ENCODE peak calls at places on chromosome 21, in eight cellular contexts. One of them, this sample, is unnamed.

GRCh38 chr21:41167348-41168342 is at the start of gene BACE2:
- DNase-seq in IMR-90: peak
- DNase-seq in pancreas: peak
- DNase-seq in OCI-LY7: no peak
- DNase-seq in epithelial cell of esophagus: peak
- DNase-seq in upper lobe of right lung: peak
- DNase-seq in Panc1: no peak
- DNase-seq in adrenal gland: peak
- DNase-seq in this sample: peak

GRCh38 chr21:17930102-17930501 is 110.9 kb upstream of the C21orf91 start:
- DNase-seq in pancreas: no peak
- DNase-seq in adrenal gland: no peak
- DNase-seq in IMR-90: no peak
- DNase-seq in OCI-LY7: no peak
- DNase-seq in upper lobe of right lung: no peak
- DNase-seq in epithelial cell of esophagus: no peak
- DNase-seq in Panc1: no peak
- DNase-seq in this sample: no peak

GRCh38 chr21:41663805-41664788 is 102.8 kb downstream of the RIPK4 start:
- DNase-seq in Panc1: no peak
- DNase-seq in OCI-LY7: no peak
- DNase-seq in upper lobe of right lung: no peak
- DNase-seq in adrenal gland: no peak
- DNase-seq in epithelial cell of esophagus: peak
- DNase-seq in IMR-90: peak
- DNase-seq in pancreas: no peak
- DNase-seq in this sample: peak

GRCh38 chr21:37503848-37504467 is 137.4 kb downstream of the DYRK1A start:
- DNase-seq in Panc1: no peak
- DNase-seq in IMR-90: peak
- DNase-seq in adrenal gland: no peak
- DNase-seq in OCI-LY7: no peak
- DNase-seq in epithelial cell of esophagus: no peak
- DNase-seq in pancreas: no peak
- DNase-seq in upper lobe of right lung: no peak
- DNase-seq in this sample: peak

GRCh38 chr21:23694396-23694795 is 1912.9 kb downstream of the MRPL39 start:
- DNase-seq in pancreas: no peak
- DNase-seq in Panc1: no peak
- DNase-seq in OCI-LY7: no peak
- DNase-seq in adrenal gland: no peak
- DNase-seq in IMR-90: no peak
- DNase-seq in epithelial cell of esophagus: no peak
- DNase-seq in upper lobe of right lung: no peak
- DNase-seq in this sample: no peak

GRCh38 chr21:37845535-37845934 is 70.7 kb downstream of the KCNJ6 start:
- DNase-seq in pancreas: peak
- DNase-seq in OCI-LY7: no peak
- DNase-seq in Panc1: no peak
- DNase-seq in epithelial cell of esophagus: no peak
- DNase-seq in upper lobe of right lung: no peak
- DNase-seq in adrenal gland: no peak
- DNase-seq in IMR-90: no peak
- DNase-seq in this sample: no peak

GRCh38 chr21:39313042-39313456 is 383 bp downstream of the BRWD1 start:
- DNase-seq in upper lobe of right lung: no peak
- DNase-seq in IMR-90: no peak
- DNase-seq in epithelial cell of esophagus: no peak
- DNase-seq in pancreas: no peak
- DNase-seq in adrenal gland: peak
- DNase-seq in Panc1: no peak
- DNase-seq in OCI-LY7: no peak
- DNase-seq in this sample: no peak

GRCh38 chr21:46294647-46295176 is 8.6 kb downstream of the YBEY start:
- DNase-seq in epithelial cell of esophagus: peak
- DNase-seq in adrenal gland: no peak
- DNase-seq in upper lobe of right lung: no peak
- DNase-seq in OCI-LY7: no peak
- DNase-seq in Panc1: no peak
- DNase-seq in pancreas: no peak
- DNase-seq in IMR-90: peak
- DNase-seq in this sample: peak

GRCh38 chr21:42694751-42695150 is 41.3 kb downstream of the PDE9A start:
- DNase-seq in OCI-LY7: no peak
- DNase-seq in adrenal gland: no peak
- DNase-seq in IMR-90: no peak
- DNase-seq in upper lobe of right lung: peak
- DNase-seq in pancreas: no peak
- DNase-seq in Panc1: no peak
- DNase-seq in epithelial cell of esophagus: no peak
- DNase-seq in this sample: no peak

GRCh38 chr21:42330380-42331336 is 15.4 kb upstream of the TFF3 start:
- DNase-seq in epithelial cell of esophagus: no peak
- DNase-seq in OCI-LY7: no peak
- DNase-seq in upper lobe of right lung: no peak
- DNase-seq in pancreas: no peak
- DNase-seq in IMR-90: no peak
- DNase-seq in adrenal gland: no peak
- DNase-seq in Panc1: no peak
- DNase-seq in this sample: no peak

GRCh38 chr21:14554948-14555347 is 8.8 kb upstream of the SAMSN1 start:
- DNase-seq in Panc1: no peak
- DNase-seq in epithelial cell of esophagus: peak
- DNase-seq in OCI-LY7: no peak
- DNase-seq in IMR-90: no peak
- DNase-seq in upper lobe of right lung: no peak
- DNase-seq in pancreas: no peak
- DNase-seq in adrenal gland: no peak
- DNase-seq in this sample: peak

GRCh38 chr21:27759091-27759659 is 792.3 kb upstream of the ADAMTS5 start:
- DNase-seq in adrenal gland: peak
- DNase-seq in epithelial cell of esophagus: peak
- DNase-seq in Panc1: no peak
- DNase-seq in OCI-LY7: no peak
- DNase-seq in upper lobe of right lung: peak
- DNase-seq in IMR-90: no peak
- DNase-seq in pancreas: peak
- DNase-seq in this sample: no peak

GRCh38 chr21:29335720-29336119 is 37.0 kb downstream of the BACH1 start:
- DNase-seq in pancreas: no peak
- DNase-seq in upper lobe of right lung: no peak
- DNase-seq in epithelial cell of esophagus: peak
- DNase-seq in IMR-90: peak
- DNase-seq in adrenal gland: no peak
- DNase-seq in Panc1: no peak
- DNase-seq in OCI-LY7: no peak
- DNase-seq in this sample: peak

GRCh38 chr21:22575165-22575584 is 1577.0 kb downstream of the NCAM2 start:
- DNase-seq in Panc1: no peak
- DNase-seq in upper lobe of right lung: no peak
- DNase-seq in adrenal gland: no peak
- DNase-seq in IMR-90: no peak
- DNase-seq in OCI-LY7: peak
- DNase-seq in pancreas: no peak
- DNase-seq in epithelial cell of esophagus: no peak
- DNase-seq in this sample: no peak

GRCh38 chr21:37700641-37701202 is 215.5 kb downstream of the KCNJ6 start:
- DNase-seq in pancreas: peak
- DNase-seq in upper lobe of right lung: no peak
- DNase-seq in adrenal gland: peak
- DNase-seq in OCI-LY7: peak
- DNase-seq in epithelial cell of esophagus: peak
- DNase-seq in Panc1: peak
- DNase-seq in IMR-90: peak
- DNase-seq in this sample: peak

GRCh38 chr21:42640486-42640885 is 12.9 kb upstream of the PDE9A start:
- DNase-seq in pancreas: peak
- DNase-seq in Panc1: no peak
- DNase-seq in epithelial cell of esophagus: no peak
- DNase-seq in IMR-90: no peak
- DNase-seq in upper lobe of right lung: no peak
- DNase-seq in OCI-LY7: no peak
- DNase-seq in adrenal gland: peak
- DNase-seq in this sample: no peak

GRCh38 chr21:33302055-33302454 is 22.7 kb upstream of the IFNAR1 start:
- DNase-seq in adrenal gland: no peak
- DNase-seq in Panc1: no peak
- DNase-seq in upper lobe of right lung: no peak
- DNase-seq in epithelial cell of esophagus: peak
- DNase-seq in OCI-LY7: no peak
- DNase-seq in pancreas: no peak
- DNase-seq in IMR-90: no peak
- DNase-seq in this sample: no peak

GRCh38 chr21:33296156-33296555 is 28.6 kb upstream of the IFNAR1 start:
- DNase-seq in Panc1: no peak
- DNase-seq in upper lobe of right lung: no peak
- DNase-seq in adrenal gland: no peak
- DNase-seq in epithelial cell of esophagus: no peak
- DNase-seq in OCI-LY7: peak
- DNase-seq in pancreas: no peak
- DNase-seq in IMR-90: no peak
- DNase-seq in this sample: no peak

GRCh38 chr21:33301632-33302002 is 23.2 kb upstream of the IFNAR1 start:
- DNase-seq in OCI-LY7: no peak
- DNase-seq in pancreas: no peak
- DNase-seq in epithelial cell of esophagus: no peak
- DNase-seq in upper lobe of right lung: no peak
- DNase-seq in IMR-90: no peak
- DNase-seq in Panc1: no peak
- DNase-seq in adrenal gland: no peak
- DNase-seq in this sample: no peak

GRCh38 chr21:33300701-33301631 is 23.8 kb upstream of the IFNAR1 start:
- DNase-seq in OCI-LY7: peak
- DNase-seq in adrenal gland: no peak
- DNase-seq in epithelial cell of esophagus: no peak
- DNase-seq in IMR-90: no peak
- DNase-seq in pancreas: no peak
- DNase-seq in Panc1: no peak
- DNase-seq in upper lobe of right lung: no peak
- DNase-seq in this sample: no peak

DNA sequence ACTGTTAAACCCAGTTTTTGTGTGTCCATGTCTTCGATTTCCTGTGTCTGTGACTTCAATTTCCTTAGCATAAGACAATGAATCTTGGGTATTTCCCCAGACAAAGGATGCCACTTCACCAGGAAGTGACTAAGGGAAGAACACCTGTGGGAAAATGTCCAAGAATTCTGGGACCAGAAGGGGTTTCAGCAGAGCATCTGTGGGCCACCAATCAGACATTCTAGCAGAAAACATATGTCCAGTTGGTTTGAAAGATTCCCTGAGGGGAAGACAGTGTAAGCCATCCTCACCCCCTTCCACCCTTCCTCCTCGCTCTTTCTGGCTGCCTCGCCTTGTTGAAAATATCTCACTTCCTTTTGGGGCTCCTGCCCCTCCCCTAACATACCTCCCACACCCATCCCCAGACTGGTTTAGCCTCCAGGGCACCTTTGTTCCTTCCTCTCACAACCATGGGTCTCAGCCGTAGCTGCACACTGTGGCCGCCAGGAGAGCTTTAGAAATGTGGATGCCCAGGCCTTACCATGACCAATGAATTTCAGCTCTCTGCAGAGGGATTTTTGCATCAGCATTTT is 25.5 kb upstream of the IFNAR1 start:
- DNase-seq in OCI-LY7: peak
- DNase-seq in adrenal gland: no peak
- DNase-seq in IMR-90: no peak
- DNase-seq in pancreas: no peak
- DNase-seq in epithelial cell of esophagus: peak
- DNase-seq in Panc1: no peak
- DNase-seq in upper lobe of right lung: no peak
- DNase-seq in this sample: no peak
- TF ChIP-seq CTCF in OCI-LY7: peak
- TF ChIP-seq CTCF in adrenal gland: no peak
- TF ChIP-seq CTCF in IMR-90: no peak
- TF ChIP-seq CTCF in pancreas: no peak
- TF ChIP-seq CTCF in epithelial cell of esophagus: peak
- TF ChIP-seq CTCF in Panc1: no peak
- TF ChIP-seq CTCF in upper lobe of right lung: peak
- TF ChIP-seq CTCF in this sample: no peak

GRCh38 chr21:44477131-44477530 is 21.8 kb downstream of the LRRC3 start:
- DNase-seq in adrenal gland: no peak
- DNase-seq in OCI-LY7: no peak
- DNase-seq in IMR-90: no peak
- DNase-seq in pancreas: no peak
- DNase-seq in epithelial cell of esophagus: no peak
- DNase-seq in Panc1: no peak
- DNase-seq in upper lobe of right lung: no peak
- DNase-seq in this sample: no peak
- H3K4me3 ChIP-seq in adrenal gland: no peak
- H3K4me3 ChIP-seq in OCI-LY7: no peak
- H3K4me3 ChIP-seq in IMR-90: no peak
- H3K4me3 ChIP-seq in pancreas: no peak
- H3K4me3 ChIP-seq in epithelial cell of esophagus: no peak
- H3K4me3 ChIP-seq in Panc1: no peak
- H3K4me3 ChIP-seq in upper lobe of right lung: no peak
- H3K4me3 ChIP-seq in this sample: no peak

GRCh38 chr21:34924194-34924593 is 124.9 kb downstream of the RUNX1 start:
- DNase-seq in upper lobe of right lung: no peak
- DNase-seq in epithelial cell of esophagus: no peak
- DNase-seq in pancreas: no peak
- DNase-seq in IMR-90: no peak
- DNase-seq in OCI-LY7: no peak
- DNase-seq in adrenal gland: no peak
- DNase-seq in Panc1: no peak
- DNase-seq in this sample: no peak

GRCh38 chr21:34923626-34924025 is 125.5 kb downstream of the RUNX1 start:
- DNase-seq in OCI-LY7: no peak
- DNase-seq in Panc1: no peak
- DNase-seq in pancreas: no peak
- DNase-seq in upper lobe of right lung: no peak
- DNase-seq in adrenal gland: no peak
- DNase-seq in epithelial cell of esophagus: no peak
- DNase-seq in IMR-90: no peak
- DNase-seq in this sample: no peak

GRCh38 chr21:34921151-34921550 is 128.0 kb downstream of the RUNX1 start:
- DNase-seq in IMR-90: no peak
- DNase-seq in adrenal gland: no peak
- DNase-seq in Panc1: no peak
- DNase-seq in upper lobe of right lung: no peak
- DNase-seq in pancreas: no peak
- DNase-seq in OCI-LY7: no peak
- DNase-seq in epithelial cell of esophagus: no peak
- DNase-seq in this sample: no peak

GRCh38 chr21:34923202-34923601 is 125.9 kb downstream of the RUNX1 start:
- DNase-seq in Panc1: no peak
- DNase-seq in upper lobe of right lung: no peak
- DNase-seq in pancreas: no peak
- DNase-seq in OCI-LY7: no peak
- DNase-seq in adrenal gland: no peak
- DNase-seq in IMR-90: no peak
- DNase-seq in epithelial cell of esophagus: no peak
- DNase-seq in this sample: no peak

GRCh38 chr21:34922487-34922886 is 126.6 kb downstream of the RUNX1 start:
- DNase-seq in epithelial cell of esophagus: no peak
- DNase-seq in OCI-LY7: no peak
- DNase-seq in IMR-90: no peak
- DNase-seq in Panc1: no peak
- DNase-seq in adrenal gland: no peak
- DNase-seq in pancreas: no peak
- DNase-seq in upper lobe of right lung: no peak
- DNase-seq in this sample: no peak
- TF ChIP-seq CTCF in epithelial cell of esophagus: no peak
- TF ChIP-seq CTCF in OCI-LY7: peak
- TF ChIP-seq CTCF in IMR-90: no peak
- TF ChIP-seq CTCF in Panc1: no peak
- TF ChIP-seq CTCF in adrenal gland: no peak
- TF ChIP-seq CTCF in pancreas: no peak
- TF ChIP-seq CTCF in upper lobe of right lung: no peak
- TF ChIP-seq CTCF in this sample: no peak

GRCh38 chr21:16196521-16197208 is 466.9 kb downstream of the USP25 start:
- DNase-seq in adrenal gland: no peak
- DNase-seq in pancreas: no peak
- DNase-seq in Panc1: no peak
- DNase-seq in upper lobe of right lung: no peak
- DNase-seq in OCI-LY7: no peak
- DNase-seq in IMR-90: no peak
- DNase-seq in epithelial cell of esophagus: no peak
- DNase-seq in this sample: peak
- H3K4me3 ChIP-seq in adrenal gland: no peak
- H3K4me3 ChIP-seq in pancreas: peak
- H3K4me3 ChIP-seq in Panc1: no peak
- H3K4me3 ChIP-seq in upper lobe of right lung: peak
- H3K4me3 ChIP-seq in OCI-LY7: no peak
- H3K4me3 ChIP-seq in IMR-90: no peak
- H3K4me3 ChIP-seq in epithelial cell of esophagus: peak
- H3K4me3 ChIP-seq in this sample: peak